ENCODE peak calls at places on chromosomes 2 and 18, in seven cellular contexts. One of them, this sample, is unnamed.

GRCh38 chr2:218196974-218197373 is 20.0 kb upstream of the ARPC2 start:
- DNase-seq in right lobe of liver: no peak
- DNase-seq in ovary: no peak
- DNase-seq in uterus: no peak
- DNase-seq in pancreas: no peak
- DNase-seq in choroid plexus epithelial cell: no peak
- DNase-seq in AG04450: no peak
- DNase-seq in this sample: no peak

GRCh38 chr2:241389697-241390096 is 33.6 kb downstream of the FARP2 start:
- DNase-seq in AG04450: no peak
- DNase-seq in ovary: no peak
- DNase-seq in choroid plexus epithelial cell: no peak
- DNase-seq in pancreas: no peak
- DNase-seq in uterus: no peak
- DNase-seq in right lobe of liver: no peak
- DNase-seq in this sample: no peak

GRCh38 chr2:25673170-25674002 is at the start of gene DTNB:
- DNase-seq in right lobe of liver: peak; percentile 92
- DNase-seq in pancreas: peak; percentile 94
- DNase-seq in ovary: peak; percentile 89
- DNase-seq in choroid plexus epithelial cell: peak; percentile 52
- DNase-seq in uterus: peak; percentile 83
- DNase-seq in AG04450: no peak
- DNase-seq in this sample: no peak

GRCh38 chr2:240831594-240832204 is 11.7 kb upstream of the KIF1A start:
- DNase-seq in choroid plexus epithelial cell: no peak
- DNase-seq in AG04450: no peak
- DNase-seq in uterus: no peak
- DNase-seq in pancreas: peak; percentile 62
- DNase-seq in ovary: no peak
- DNase-seq in right lobe of liver: no peak
- DNase-seq in this sample: no peak

GRCh38 chr2:239928457-239929350 is 96.4 kb downstream of the NDUFA10 start:
- DNase-seq in AG04450: no peak
- DNase-seq in choroid plexus epithelial cell: no peak
- DNase-seq in pancreas: peak; percentile 52
- DNase-seq in right lobe of liver: no peak
- DNase-seq in uterus: peak; percentile 10
- DNase-seq in ovary: peak; percentile 19
- DNase-seq in this sample: no peak

GRCh38 chr2:10407841-10408648 is 40.1 kb downstream of the ODC1 start:
- DNase-seq in ovary: no peak
- DNase-seq in right lobe of liver: peak; percentile 78
- DNase-seq in choroid plexus epithelial cell: peak; percentile 74
- DNase-seq in AG04450: no peak
- DNase-seq in pancreas: no peak
- DNase-seq in uterus: peak; percentile 90
- DNase-seq in this sample: peak; percentile 53

GRCh38 chr2:2075866-2076265 is 255.2 kb downstream of the MYT1L start:
- DNase-seq in choroid plexus epithelial cell: no peak
- DNase-seq in pancreas: no peak
- DNase-seq in ovary: no peak
- DNase-seq in right lobe of liver: peak; percentile 56
- DNase-seq in uterus: no peak
- DNase-seq in AG04450: no peak
- DNase-seq in this sample: no peak

GRCh38 chr2:107553534-107553933 is 273.2 kb upstream of the RGPD4 start:
- DNase-seq in right lobe of liver: no peak
- DNase-seq in pancreas: no peak
- DNase-seq in uterus: no peak
- DNase-seq in choroid plexus epithelial cell: no peak
- DNase-seq in AG04450: no peak
- DNase-seq in ovary: no peak
- DNase-seq in this sample: no peak

GRCh38 chr2:137202310-137202709 is 437.0 kb downstream of the THSD7B start:
- DNase-seq in AG04450: no peak
- DNase-seq in ovary: no peak
- DNase-seq in right lobe of liver: no peak
- DNase-seq in uterus: no peak
- DNase-seq in pancreas: no peak
- DNase-seq in choroid plexus epithelial cell: no peak
- DNase-seq in this sample: no peak

GRCh38 chr2:31729442-31730092 is 148.8 kb upstream of the SRD5A2 start:
- DNase-seq in uterus: no peak
- DNase-seq in pancreas: no peak
- DNase-seq in right lobe of liver: no peak
- DNase-seq in AG04450: peak; percentile 4
- DNase-seq in choroid plexus epithelial cell: peak; percentile 55
- DNase-seq in ovary: no peak
- DNase-seq in this sample: peak; percentile 10

GRCh38 chr2:218366621-218367414 is 10.2 kb downstream of the CATIP start:
- DNase-seq in pancreas: no peak
- DNase-seq in right lobe of liver: no peak
- DNase-seq in AG04450: no peak
- DNase-seq in choroid plexus epithelial cell: no peak
- DNase-seq in uterus: no peak
- DNase-seq in ovary: no peak
- DNase-seq in this sample: no peak

GRCh38 chr2:158060862-158061435 is 40.7 kb upstream of the UPP2 start:
- DNase-seq in ovary: no peak
- DNase-seq in pancreas: no peak
- DNase-seq in uterus: no peak
- DNase-seq in choroid plexus epithelial cell: peak; percentile 74
- DNase-seq in AG04450: no peak
- DNase-seq in right lobe of liver: no peak
- DNase-seq in this sample: peak; percentile 44

GRCh38 chr18:12253517-12254136 is 534 bp upstream of the CIDEA start:
- DNase-seq in uterus: no peak
- DNase-seq in pancreas: peak; percentile 73
- DNase-seq in right lobe of liver: no peak
- DNase-seq in choroid plexus epithelial cell: no peak
- DNase-seq in AG04450: no peak
- DNase-seq in ovary: no peak
- DNase-seq in this sample: no peak

GRCh38 chr2:34254272-34254882 is 655.3 kb upstream of the FAM98A start:
- DNase-seq in choroid plexus epithelial cell: no peak
- DNase-seq in uterus: no peak
- DNase-seq in pancreas: no peak
- DNase-seq in AG04450: no peak
- DNase-seq in right lobe of liver: no peak
- DNase-seq in ovary: no peak
- DNase-seq in this sample: no peak

GRCh38 chr18:31042391-31043181 is at the start of gene DSC3:
- DNase-seq in choroid plexus epithelial cell: peak; percentile 13
- DNase-seq in uterus: no peak
- DNase-seq in AG04450: no peak
- DNase-seq in right lobe of liver: peak; percentile 19
- DNase-seq in ovary: no peak
- DNase-seq in pancreas: peak; percentile 72
- DNase-seq in this sample: no peak
- TF ChIP-seq CTCF in choroid plexus epithelial cell: no peak
- TF ChIP-seq CTCF in uterus: no peak
- TF ChIP-seq CTCF in AG04450: no peak
- TF ChIP-seq CTCF in right lobe of liver: no peak
- TF ChIP-seq CTCF in ovary: no peak
- TF ChIP-seq CTCF in pancreas: no peak
- TF ChIP-seq CTCF in this sample: no peak

GRCh38 chr2:159713691-159714585 is 1.6 kb downstream of the MARCHF7 start:
- DNase-seq in right lobe of liver: no peak
- DNase-seq in pancreas: no peak
- DNase-seq in choroid plexus epithelial cell: peak; percentile 66
- DNase-seq in AG04450: no peak
- DNase-seq in ovary: no peak
- DNase-seq in uterus: no peak
- DNase-seq in this sample: no peak
- TF ChIP-seq CTCF in right lobe of liver: no peak
- TF ChIP-seq CTCF in pancreas: no peak
- TF ChIP-seq CTCF in choroid plexus epithelial cell: peak; percentile 28
- TF ChIP-seq CTCF in AG04450: no peak
- TF ChIP-seq CTCF in ovary: no peak
- TF ChIP-seq CTCF in uterus: no peak
- TF ChIP-seq CTCF in this sample: peak; percentile 10

GRCh38 chr18:60090170-60090569 is 190.4 kb downstream of the PMAIP1 start:
- DNase-seq in uterus: no peak
- DNase-seq in AG04450: no peak
- DNase-seq in ovary: no peak
- DNase-seq in right lobe of liver: no peak
- DNase-seq in choroid plexus epithelial cell: peak; percentile 54
- DNase-seq in pancreas: no peak
- DNase-seq in this sample: no peak
- TF ChIP-seq CTCF in uterus: no peak
- TF ChIP-seq CTCF in AG04450: peak; percentile 16
- TF ChIP-seq CTCF in ovary: no peak
- TF ChIP-seq CTCF in right lobe of liver: no peak
- TF ChIP-seq CTCF in choroid plexus epithelial cell: peak; percentile 50
- TF ChIP-seq CTCF in pancreas: no peak
- TF ChIP-seq CTCF in this sample: no peak

DNA sequence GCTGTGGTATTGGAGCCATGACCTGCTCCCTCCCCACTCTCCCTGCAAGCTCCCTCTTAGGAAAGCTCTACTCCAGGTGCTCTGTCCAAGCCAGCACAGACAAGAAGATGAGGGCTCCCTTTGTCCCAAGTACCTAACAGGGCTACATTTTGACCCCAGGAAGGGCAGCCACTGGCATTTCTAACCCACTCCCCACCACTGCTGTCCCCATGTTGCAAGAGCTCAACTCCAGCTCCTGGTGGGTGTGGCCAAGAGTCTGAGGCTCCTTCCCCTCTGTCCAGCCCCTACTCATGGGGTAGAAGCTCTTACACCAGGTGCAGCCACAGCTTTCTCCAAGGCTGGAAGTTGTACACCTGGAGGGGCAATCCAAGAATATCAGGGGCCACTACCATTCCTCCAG is 127.0 kb upstream of the NPAS2 start:
- DNase-seq in ovary: no peak
- DNase-seq in choroid plexus epithelial cell: no peak
- DNase-seq in right lobe of liver: no peak
- DNase-seq in pancreas: no peak
- DNase-seq in uterus: no peak
- DNase-seq in AG04450: no peak
- DNase-seq in this sample: no peak
- TF ChIP-seq CTCF in ovary: no peak
- TF ChIP-seq CTCF in choroid plexus epithelial cell: no peak
- TF ChIP-seq CTCF in right lobe of liver: no peak
- TF ChIP-seq CTCF in pancreas: no peak
- TF ChIP-seq CTCF in uterus: no peak
- TF ChIP-seq CTCF in AG04450: no peak
- TF ChIP-seq CTCF in this sample: no peak